ENCODE peak calls at places on chromosome 2, in five cellular contexts. I is SK-N-SH, W is right cardiac atrium, O is A549, E is tibial nerve. H is an unnamed sample.

GRCh38 chr2:45781464-45781811 is 130.0 kb downstream of the PRKCE start:
- DNase-seq in O (no peak), I (no peak), W (no peak), E (no peak), H (no peak)

GRCh38 chr2:119520696-119521436 is 3.4 kb downstream of the SCTR start:
- DNase-seq in W (no peak), E (no peak), I (no peak), O (no peak), H (no peak)

GRCh38 chr2:148814143-148814852 is 60.7 kb upstream of the KIF5C start:
- DNase-seq in E (no peak), O (no peak), W (no peak), I (no peak), H (no peak)

GRCh38 chr2:184006998-184007397 is 591.3 kb upstream of the ZNF804A start:
- DNase-seq in W (no peak), I (no peak), O (no peak), E (no peak), H (no peak)

GRCh38 chr2:11203480-11203879 is 48.2 kb downstream of the SLC66A3 start:
- DNase-seq in I (no peak), O (peak; percentile 71), E (no peak), W (no peak), H (no peak)

GRCh38 chr2:156841321-156841720 is 405.1 kb downstream of the GPD2 start:
- DNase-seq in E (no peak), I (no peak), O (no peak), W (no peak), H (no peak)

GRCh38 chr2:55888941-55889340 is 34.6 kb downstream of the EFEMP1 start:
- DNase-seq in E (no peak), I (no peak), O (no peak), W (peak; percentile 79), H (no peak)

GRCh38 chr2:191434072-191434471 is 188.9 kb downstream of the MYO1B start:
- DNase-seq in W (no peak), I (no peak), O (peak; percentile 16), E (no peak), H (no peak)

GRCh38 chr2:172462393-172463381 is 35.3 kb downstream of the ITGA6 start:
- DNase-seq in I (no peak), E (no peak), W (no peak), O (no peak), H (peak; percentile 79)

GRCh38 chr2:109437325-109438090 is 176.3 kb downstream of the SEPTIN10 start:
- DNase-seq in O (no peak), W (no peak), I (no peak), E (no peak), H (no peak)

GRCh38 chr2:42693688-42694479 is 70.1 kb downstream of the OXER1 start:
- DNase-seq in W (no peak), O (no peak), I (no peak), E (no peak), H (no peak)

GRCh38 chr2:200302940-200303727 is 3.4 kb upstream of the SPATS2L start:
- DNase-seq in W (no peak), E (no peak), I (no peak), O (peak; percentile 76), H (peak; percentile 3)

GRCh38 chr2:185638771-185639170 is 99.8 kb upstream of the FSIP2 start:
- DNase-seq in W (no peak), I (no peak), O (no peak), E (no peak), H (no peak)
- H3K4me3 ChIP-seq in W (no peak overlapping the region), I (no peak overlapping the region), O (no peak overlapping the region), E (no peak overlapping the region), H (no peak overlapping the region)

GRCh38 chr2:170922683-170923494 is 6.2 kb upstream of the GORASP2 start:
- DNase-seq in W (no peak), O (no peak), E (no peak), I (no peak), H (no peak)

GRCh38 chr2:170926743-170927297 is 2.2 kb upstream of the GORASP2 start:
- DNase-seq in W (no peak), E (no peak), I (no peak), O (no peak), H (no peak)

GRCh38 chr2:170925923-170926322 is 3.1 kb upstream of the GORASP2 start:
- DNase-seq in E (no peak), I (no peak), O (no peak), W (no peak), H (no peak)

GRCh38 chr2:170923799-170924198 is 5.3 kb upstream of the GORASP2 start:
- DNase-seq in W (no peak), I (no peak), O (no peak), E (no peak), H (peak; percentile 46)

DNA sequence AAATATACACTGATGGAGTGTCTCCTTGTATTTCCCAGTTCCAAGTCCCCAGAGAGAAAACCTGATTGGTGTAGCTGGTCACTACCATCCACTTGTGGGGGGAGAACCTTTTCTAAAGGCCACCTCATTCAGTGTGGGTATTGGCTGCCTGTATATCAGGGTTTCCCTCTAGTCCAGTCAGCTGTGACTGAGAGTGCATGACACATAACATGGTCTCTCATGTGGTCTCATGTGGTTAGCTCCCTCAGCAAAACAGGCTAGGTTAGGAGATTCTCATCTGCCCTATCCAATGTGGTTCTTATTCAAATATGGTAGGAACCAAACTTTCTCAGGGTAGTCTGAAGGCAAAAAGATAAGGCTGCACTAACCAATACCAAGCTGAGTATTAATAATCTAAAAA is 4.1 kb upstream of the GORASP2 start:
- DNase-seq in O (no peak), E (no peak), W (no peak), I (no peak), H (no peak)
- H3K9me3 ChIP-seq in O (peaks cover 14% of the 10 kb centered on the region), E (peaks cover 17% of the 10 kb centered on the region), W (no peaks in the 10 kb centered on the region), I (no peaks in the 10 kb centered on the region), H (peaks cover 23% of the 10 kb centered on the region)

GRCh38 chr2:128313076-128313836 is 5.4 kb downstream of the HS6ST1 start:
- DNase-seq in W (peak; percentile 47), E (no peak), I (peak; percentile 74), O (peak; percentile 44), H (no peak)
- H3K4me1 ChIP-seq in W (peaks cover 3% of the 10 kb centered on the region), E (no peaks in the 10 kb centered on the region), I (peaks cover 88% of the 10 kb centered on the region), O (peaks cover 13% of the 10 kb centered on the region), H (peaks cover 16% of the 10 kb centered on the region)

GRCh38 chr2:3665886-3666612 is 8.0 kb downstream of the ALLC start:
- DNase-seq in O (no peak), E (no peak), I (no peak), W (no peak), H (no peak)
- H3K4me3 ChIP-seq in O (no peak overlapping the region), E (no peak overlapping the region), I (no peak overlapping the region), W (no peak overlapping the region), H (no peak overlapping the region)

GRCh38 chr2:125318740-125319139 is 1293.7 kb downstream of the CNTNAP5 start:
- DNase-seq in W (no peak), E (no peak), O (no peak), I (no peak), H (no peak)

GRCh38 chr2:125330133-125330532 is 1305.0 kb downstream of the CNTNAP5 start:
- DNase-seq in W (no peak), O (no peak), I (no peak), E (no peak), H (no peak)

GRCh38 chr2:125324273-125324672 is 1299.2 kb downstream of the CNTNAP5 start:
- DNase-seq in W (no peak), O (no peak), I (no peak), E (no peak), H (no peak)
- H3K9me3 ChIP-seq in W (no peaks in the 10 kb centered on the region), O (no peaks in the 10 kb centered on the region), I (no peaks in the 10 kb centered on the region), E (no peaks in the 10 kb centered on the region), H (no peaks in the 10 kb centered on the region)

GRCh38 chr2:8307779-8308178 is 374.1 kb upstream of the ID2 start:
- DNase-seq in I (no peak), O (no peak), W (no peak), E (no peak), H (no peak)
- H3K4me1 ChIP-seq in I (peaks cover 18% of the 10 kb centered on the region), O (peaks cover 35% of the 10 kb centered on the region), W (no peaks in the 10 kb centered on the region), E (no peaks in the 10 kb centered on the region), H (peaks cover 80% of the 10 kb centered on the region)

GRCh38 chr2:38722271-38723115 is 28.7 kb downstream of the SRSF7 start:
- DNase-seq in O (no peak), I (no peak), E (no peak), W (no peak), H (peak; percentile 47)
- H3K4me3 ChIP-seq in O (no peak overlapping the region), I (no peak overlapping the region), E (no peak overlapping the region), W (no peak overlapping the region), H (no peak overlapping the region)

GRCh38 chr2:168323456-168324058 is 76.2 kb upstream of the STK39 start:
- DNase-seq in W (no peak), O (no peak), I (no peak), E (no peak), H (no peak)

GRCh38 chr2:168326578-168326977 is 79.2 kb upstream of the STK39 start:
- DNase-seq in O (no peak), W (no peak), E (no peak), I (no peak), H (no peak)

GRCh38 chr2:168328421-168328820 is 81.0 kb upstream of the STK39 start:
- DNase-seq in I (no peak), W (no peak), E (no peak), O (no peak), H (no peak)

GRCh38 chr2:168330624-168331423 is 83.4 kb upstream of the STK39 start:
- DNase-seq in E (no peak), I (no peak), W (no peak), O (no peak), H (no peak)

DNA sequence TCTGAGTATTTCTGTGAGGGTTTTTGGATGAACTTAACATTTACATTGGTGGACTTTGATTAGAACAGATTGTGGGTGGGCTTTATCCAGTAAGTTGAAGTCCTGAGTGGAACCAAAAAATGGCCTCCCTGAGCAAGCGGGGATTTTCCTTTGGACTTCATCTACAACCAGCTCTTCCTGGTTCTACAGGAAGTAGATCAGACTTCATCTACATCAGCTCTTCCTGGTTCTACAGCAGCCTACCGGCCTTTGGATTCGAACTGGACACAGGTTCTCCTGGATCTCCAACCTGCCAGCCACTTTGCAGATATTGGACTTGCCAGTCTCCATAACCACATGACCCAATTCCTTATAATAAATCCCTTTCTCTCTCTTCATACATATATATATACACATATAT is 79.9 kb upstream of the STK39 start:
- DNase-seq in I (no peak), E (no peak), O (no peak), W (no peak), H (no peak)
- H3K9me3 ChIP-seq in I (peaks cover 9% of the 10 kb centered on the region), E (peaks cover 27% of the 10 kb centered on the region), O (no peaks in the 10 kb centered on the region), W (no peaks in the 10 kb centered on the region), H (peaks cover 4% of the 10 kb centered on the region)